ENCODE peak calls at places on chromosome 1, in nine cellular contexts. One of them, this sample, is unnamed.

GRCh38 chr1:93080424-93080823 is 1.3 kb downstream of the MTF2 start:
- DNase-seq in stimulated activated CD8-positive, alpha-beta memory T cell treated with anti-CD3 and anti-CD28 coated beads, Interleukin-12 subunit alpha, Interleukin-12 subunit beta, amount 100 ng/mL, for 4 hours: no peak
- DNase-seq in activated T-helper 1 cell treated with anti-CD3 and anti-CD28 coated beads, Interleukin-2, amount 50 U/mL, for 16 hours: no peak
- DNase-seq in HFF-Myc: peak; percentile 73
- DNase-seq in NCI-H1694 treated with DMSO at 0.1 percent for 48 hours: peak; percentile 78
- DNase-seq in CD8-positive, alpha-beta T cell: no peak
- DNase-seq in activated CD4-positive, alpha-beta T cell treated with anti-CD3 and anti-CD28 coated beads for 24 hours: no peak
- DNase-seq in A549: peak; percentile 64
- DNase-seq in stimulated activated CD4-positive, alpha-beta T cell treated with anti-CD3 and anti-CD28 coated beads, Interleukin-4, amount 100 ng/mL, for 24 hours: no peak
- DNase-seq in this sample: peak; percentile 49

GRCh38 chr1:227729881-227730629 is 5.0 kb downstream of the JMJD4 start:
- DNase-seq in activated CD4-positive, alpha-beta T cell treated with anti-CD3 and anti-CD28 coated beads for 24 hours: no peak
- DNase-seq in A549: peak; percentile 55
- DNase-seq in CD8-positive, alpha-beta T cell: no peak
- DNase-seq in HFF-Myc: peak; percentile 51
- DNase-seq in activated T-helper 1 cell treated with anti-CD3 and anti-CD28 coated beads, Interleukin-2, amount 50 U/mL, for 16 hours: no peak
- DNase-seq in NCI-H1694 treated with DMSO at 0.1 percent for 48 hours: peak; percentile 40
- DNase-seq in stimulated activated CD4-positive, alpha-beta T cell treated with anti-CD3 and anti-CD28 coated beads, Interleukin-4, amount 100 ng/mL, for 24 hours: peak; percentile 46
- DNase-seq in stimulated activated CD8-positive, alpha-beta memory T cell treated with anti-CD3 and anti-CD28 coated beads, Interleukin-12 subunit alpha, Interleukin-12 subunit beta, amount 100 ng/mL, for 4 hours: no peak
- DNase-seq in this sample: peak; percentile 64

GRCh38 chr1:19804786-19805390 is 5.2 kb upstream of the TMCO4 start:
- DNase-seq in activated T-helper 1 cell treated with anti-CD3 and anti-CD28 coated beads, Interleukin-2, amount 50 U/mL, for 16 hours: no peak
- DNase-seq in HFF-Myc: no peak
- DNase-seq in activated CD4-positive, alpha-beta T cell treated with anti-CD3 and anti-CD28 coated beads for 24 hours: no peak
- DNase-seq in NCI-H1694 treated with DMSO at 0.1 percent for 48 hours: no peak
- DNase-seq in stimulated activated CD8-positive, alpha-beta memory T cell treated with anti-CD3 and anti-CD28 coated beads, Interleukin-12 subunit alpha, Interleukin-12 subunit beta, amount 100 ng/mL, for 4 hours: no peak
- DNase-seq in stimulated activated CD4-positive, alpha-beta T cell treated with anti-CD3 and anti-CD28 coated beads, Interleukin-4, amount 100 ng/mL, for 24 hours: no peak
- DNase-seq in A549: peak; percentile 9
- DNase-seq in CD8-positive, alpha-beta T cell: no peak
- DNase-seq in this sample: peak; percentile 76

GRCh38 chr1:150259217-150259616 is 1.6 kb downstream of the CA14 start:
- DNase-seq in stimulated activated CD8-positive, alpha-beta memory T cell treated with anti-CD3 and anti-CD28 coated beads, Interleukin-12 subunit alpha, Interleukin-12 subunit beta, amount 100 ng/mL, for 4 hours: no peak
- DNase-seq in NCI-H1694 treated with DMSO at 0.1 percent for 48 hours: no peak
- DNase-seq in activated CD4-positive, alpha-beta T cell treated with anti-CD3 and anti-CD28 coated beads for 24 hours: no peak
- DNase-seq in activated T-helper 1 cell treated with anti-CD3 and anti-CD28 coated beads, Interleukin-2, amount 50 U/mL, for 16 hours: no peak
- DNase-seq in A549: no peak
- DNase-seq in stimulated activated CD4-positive, alpha-beta T cell treated with anti-CD3 and anti-CD28 coated beads, Interleukin-4, amount 100 ng/mL, for 24 hours: no peak
- DNase-seq in HFF-Myc: no peak
- DNase-seq in CD8-positive, alpha-beta T cell: no peak
- DNase-seq in this sample: no peak

GRCh38 chr1:214901718-214902117 is 180.8 kb upstream of the KCNK2 start:
- DNase-seq in stimulated activated CD4-positive, alpha-beta T cell treated with anti-CD3 and anti-CD28 coated beads, Interleukin-4, amount 100 ng/mL, for 24 hours: no peak
- DNase-seq in HFF-Myc: no peak
- DNase-seq in A549: peak; percentile 15
- DNase-seq in activated T-helper 1 cell treated with anti-CD3 and anti-CD28 coated beads, Interleukin-2, amount 50 U/mL, for 16 hours: no peak
- DNase-seq in NCI-H1694 treated with DMSO at 0.1 percent for 48 hours: no peak
- DNase-seq in stimulated activated CD8-positive, alpha-beta memory T cell treated with anti-CD3 and anti-CD28 coated beads, Interleukin-12 subunit alpha, Interleukin-12 subunit beta, amount 100 ng/mL, for 4 hours: no peak
- DNase-seq in CD8-positive, alpha-beta T cell: no peak
- DNase-seq in activated CD4-positive, alpha-beta T cell treated with anti-CD3 and anti-CD28 coated beads for 24 hours: no peak
- DNase-seq in this sample: peak; percentile 35

GRCh38 chr1:5938068-5938740 is 54.0 kb downstream of the NPHP4 start:
- DNase-seq in NCI-H1694 treated with DMSO at 0.1 percent for 48 hours: no peak
- DNase-seq in stimulated activated CD8-positive, alpha-beta memory T cell treated with anti-CD3 and anti-CD28 coated beads, Interleukin-12 subunit alpha, Interleukin-12 subunit beta, amount 100 ng/mL, for 4 hours: no peak
- DNase-seq in stimulated activated CD4-positive, alpha-beta T cell treated with anti-CD3 and anti-CD28 coated beads, Interleukin-4, amount 100 ng/mL, for 24 hours: no peak
- DNase-seq in HFF-Myc: peak; percentile 14
- DNase-seq in activated T-helper 1 cell treated with anti-CD3 and anti-CD28 coated beads, Interleukin-2, amount 50 U/mL, for 16 hours: no peak
- DNase-seq in A549: no peak
- DNase-seq in activated CD4-positive, alpha-beta T cell treated with anti-CD3 and anti-CD28 coated beads for 24 hours: no peak
- DNase-seq in CD8-positive, alpha-beta T cell: no peak
- DNase-seq in this sample: no peak

GRCh38 chr1:22376976-22377375 is 74.7 kb upstream of the ZBTB40 start:
- DNase-seq in activated T-helper 1 cell treated with anti-CD3 and anti-CD28 coated beads, Interleukin-2, amount 50 U/mL, for 16 hours: no peak
- DNase-seq in stimulated activated CD4-positive, alpha-beta T cell treated with anti-CD3 and anti-CD28 coated beads, Interleukin-4, amount 100 ng/mL, for 24 hours: no peak
- DNase-seq in stimulated activated CD8-positive, alpha-beta memory T cell treated with anti-CD3 and anti-CD28 coated beads, Interleukin-12 subunit alpha, Interleukin-12 subunit beta, amount 100 ng/mL, for 4 hours: no peak
- DNase-seq in NCI-H1694 treated with DMSO at 0.1 percent for 48 hours: no peak
- DNase-seq in A549: no peak
- DNase-seq in HFF-Myc: no peak
- DNase-seq in CD8-positive, alpha-beta T cell: no peak
- DNase-seq in activated CD4-positive, alpha-beta T cell treated with anti-CD3 and anti-CD28 coated beads for 24 hours: no peak
- DNase-seq in this sample: no peak

GRCh38 chr1:85578321-85579295 is 2.0 kb upstream of the CCN1 start:
- DNase-seq in NCI-H1694 treated with DMSO at 0.1 percent for 48 hours: no peak
- DNase-seq in stimulated activated CD4-positive, alpha-beta T cell treated with anti-CD3 and anti-CD28 coated beads, Interleukin-4, amount 100 ng/mL, for 24 hours: no peak
- DNase-seq in A549: peak; percentile 66
- DNase-seq in stimulated activated CD8-positive, alpha-beta memory T cell treated with anti-CD3 and anti-CD28 coated beads, Interleukin-12 subunit alpha, Interleukin-12 subunit beta, amount 100 ng/mL, for 4 hours: no peak
- DNase-seq in HFF-Myc: peak; percentile 95
- DNase-seq in activated CD4-positive, alpha-beta T cell treated with anti-CD3 and anti-CD28 coated beads for 24 hours: no peak
- DNase-seq in activated T-helper 1 cell treated with anti-CD3 and anti-CD28 coated beads, Interleukin-2, amount 50 U/mL, for 16 hours: no peak
- DNase-seq in CD8-positive, alpha-beta T cell: no peak
- DNase-seq in this sample: peak; percentile 31

GRCh38 chr1:6353948-6354658 is 39.5 kb downstream of the ACOT7 start:
- DNase-seq in A549: peak; percentile 30
- DNase-seq in stimulated activated CD4-positive, alpha-beta T cell treated with anti-CD3 and anti-CD28 coated beads, Interleukin-4, amount 100 ng/mL, for 24 hours: no peak
- DNase-seq in CD8-positive, alpha-beta T cell: no peak
- DNase-seq in stimulated activated CD8-positive, alpha-beta memory T cell treated with anti-CD3 and anti-CD28 coated beads, Interleukin-12 subunit alpha, Interleukin-12 subunit beta, amount 100 ng/mL, for 4 hours: no peak
- DNase-seq in HFF-Myc: no peak
- DNase-seq in activated CD4-positive, alpha-beta T cell treated with anti-CD3 and anti-CD28 coated beads for 24 hours: no peak
- DNase-seq in NCI-H1694 treated with DMSO at 0.1 percent for 48 hours: no peak
- DNase-seq in activated T-helper 1 cell treated with anti-CD3 and anti-CD28 coated beads, Interleukin-2, amount 50 U/mL, for 16 hours: no peak
- DNase-seq in this sample: no peak

GRCh38 chr1:17826165-17826488 is 71.0 kb downstream of the ACTL8 start:
- DNase-seq in activated CD4-positive, alpha-beta T cell treated with anti-CD3 and anti-CD28 coated beads for 24 hours: no peak
- DNase-seq in A549: peak; percentile 17
- DNase-seq in stimulated activated CD4-positive, alpha-beta T cell treated with anti-CD3 and anti-CD28 coated beads, Interleukin-4, amount 100 ng/mL, for 24 hours: peak; percentile 8
- DNase-seq in NCI-H1694 treated with DMSO at 0.1 percent for 48 hours: no peak
- DNase-seq in HFF-Myc: no peak
- DNase-seq in stimulated activated CD8-positive, alpha-beta memory T cell treated with anti-CD3 and anti-CD28 coated beads, Interleukin-12 subunit alpha, Interleukin-12 subunit beta, amount 100 ng/mL, for 4 hours: no peak
- DNase-seq in activated T-helper 1 cell treated with anti-CD3 and anti-CD28 coated beads, Interleukin-2, amount 50 U/mL, for 16 hours: no peak
- DNase-seq in CD8-positive, alpha-beta T cell: no peak
- DNase-seq in this sample: no peak

GRCh38 chr1:201966171-201966570 is 10.9 kb downstream of the TIMM17A start:
- DNase-seq in activated T-helper 1 cell treated with anti-CD3 and anti-CD28 coated beads, Interleukin-2, amount 50 U/mL, for 16 hours: no peak
- DNase-seq in stimulated activated CD8-positive, alpha-beta memory T cell treated with anti-CD3 and anti-CD28 coated beads, Interleukin-12 subunit alpha, Interleukin-12 subunit beta, amount 100 ng/mL, for 4 hours: no peak
- DNase-seq in NCI-H1694 treated with DMSO at 0.1 percent for 48 hours: no peak
- DNase-seq in HFF-Myc: no peak
- DNase-seq in CD8-positive, alpha-beta T cell: no peak
- DNase-seq in activated CD4-positive, alpha-beta T cell treated with anti-CD3 and anti-CD28 coated beads for 24 hours: no peak
- DNase-seq in A549: no peak
- DNase-seq in stimulated activated CD4-positive, alpha-beta T cell treated with anti-CD3 and anti-CD28 coated beads, Interleukin-4, amount 100 ng/mL, for 24 hours: no peak
- DNase-seq in this sample: peak; percentile 67

GRCh38 chr1:232421143-232421796 is 208.7 kb downstream of the SIPA1L2 start:
- DNase-seq in stimulated activated CD4-positive, alpha-beta T cell treated with anti-CD3 and anti-CD28 coated beads, Interleukin-4, amount 100 ng/mL, for 24 hours: no peak
- DNase-seq in A549: no peak
- DNase-seq in activated CD4-positive, alpha-beta T cell treated with anti-CD3 and anti-CD28 coated beads for 24 hours: no peak
- DNase-seq in activated T-helper 1 cell treated with anti-CD3 and anti-CD28 coated beads, Interleukin-2, amount 50 U/mL, for 16 hours: no peak
- DNase-seq in NCI-H1694 treated with DMSO at 0.1 percent for 48 hours: no peak
- DNase-seq in HFF-Myc: no peak
- DNase-seq in stimulated activated CD8-positive, alpha-beta memory T cell treated with anti-CD3 and anti-CD28 coated beads, Interleukin-12 subunit alpha, Interleukin-12 subunit beta, amount 100 ng/mL, for 4 hours: no peak
- DNase-seq in CD8-positive, alpha-beta T cell: no peak
- DNase-seq in this sample: no peak

GRCh38 chr1:241615043-241615974 is 24.9 kb downstream of the CHML start:
- DNase-seq in NCI-H1694 treated with DMSO at 0.1 percent for 48 hours: no peak
- DNase-seq in CD8-positive, alpha-beta T cell: no peak
- DNase-seq in HFF-Myc: no peak
- DNase-seq in activated CD4-positive, alpha-beta T cell treated with anti-CD3 and anti-CD28 coated beads for 24 hours: no peak
- DNase-seq in activated T-helper 1 cell treated with anti-CD3 and anti-CD28 coated beads, Interleukin-2, amount 50 U/mL, for 16 hours: no peak
- DNase-seq in stimulated activated CD4-positive, alpha-beta T cell treated with anti-CD3 and anti-CD28 coated beads, Interleukin-4, amount 100 ng/mL, for 24 hours: no peak
- DNase-seq in A549: peak; percentile 90
- DNase-seq in stimulated activated CD8-positive, alpha-beta memory T cell treated with anti-CD3 and anti-CD28 coated beads, Interleukin-12 subunit alpha, Interleukin-12 subunit beta, amount 100 ng/mL, for 4 hours: no peak
- DNase-seq in this sample: peak; percentile 89

GRCh38 chr1:64758233-64758632 is 13.4 kb downstream of the RAVER2 start:
- DNase-seq in HFF-Myc: no peak
- DNase-seq in stimulated activated CD4-positive, alpha-beta T cell treated with anti-CD3 and anti-CD28 coated beads, Interleukin-4, amount 100 ng/mL, for 24 hours: no peak
- DNase-seq in activated T-helper 1 cell treated with anti-CD3 and anti-CD28 coated beads, Interleukin-2, amount 50 U/mL, for 16 hours: no peak
- DNase-seq in NCI-H1694 treated with DMSO at 0.1 percent for 48 hours: no peak
- DNase-seq in activated CD4-positive, alpha-beta T cell treated with anti-CD3 and anti-CD28 coated beads for 24 hours: no peak
- DNase-seq in stimulated activated CD8-positive, alpha-beta memory T cell treated with anti-CD3 and anti-CD28 coated beads, Interleukin-12 subunit alpha, Interleukin-12 subunit beta, amount 100 ng/mL, for 4 hours: no peak
- DNase-seq in CD8-positive, alpha-beta T cell: no peak
- DNase-seq in A549: no peak
- DNase-seq in this sample: no peak

GRCh38 chr1:36115200-36115669 is 9.8 kb downstream of the COL8A2 start:
- DNase-seq in HFF-Myc: peak; percentile 55
- DNase-seq in stimulated activated CD4-positive, alpha-beta T cell treated with anti-CD3 and anti-CD28 coated beads, Interleukin-4, amount 100 ng/mL, for 24 hours: no peak
- DNase-seq in stimulated activated CD8-positive, alpha-beta memory T cell treated with anti-CD3 and anti-CD28 coated beads, Interleukin-12 subunit alpha, Interleukin-12 subunit beta, amount 100 ng/mL, for 4 hours: no peak
- DNase-seq in activated CD4-positive, alpha-beta T cell treated with anti-CD3 and anti-CD28 coated beads for 24 hours: no peak
- DNase-seq in CD8-positive, alpha-beta T cell: no peak
- DNase-seq in NCI-H1694 treated with DMSO at 0.1 percent for 48 hours: peak; percentile 4
- DNase-seq in A549: no peak
- DNase-seq in activated T-helper 1 cell treated with anti-CD3 and anti-CD28 coated beads, Interleukin-2, amount 50 U/mL, for 16 hours: no peak
- DNase-seq in this sample: no peak

GRCh38 chr1:230768903-230769570 is 21.8 kb downstream of the CAPN9 start:
- DNase-seq in stimulated activated CD4-positive, alpha-beta T cell treated with anti-CD3 and anti-CD28 coated beads, Interleukin-4, amount 100 ng/mL, for 24 hours: no peak
- DNase-seq in activated CD4-positive, alpha-beta T cell treated with anti-CD3 and anti-CD28 coated beads for 24 hours: no peak
- DNase-seq in activated T-helper 1 cell treated with anti-CD3 and anti-CD28 coated beads, Interleukin-2, amount 50 U/mL, for 16 hours: no peak
- DNase-seq in NCI-H1694 treated with DMSO at 0.1 percent for 48 hours: no peak
- DNase-seq in HFF-Myc: peak; percentile 40
- DNase-seq in stimulated activated CD8-positive, alpha-beta memory T cell treated with anti-CD3 and anti-CD28 coated beads, Interleukin-12 subunit alpha, Interleukin-12 subunit beta, amount 100 ng/mL, for 4 hours: no peak
- DNase-seq in CD8-positive, alpha-beta T cell: no peak
- DNase-seq in A549: no peak
- DNase-seq in this sample: no peak

GRCh38 chr1:222171005-222171404 is 376.9 kb downstream of the HHIPL2 start:
- DNase-seq in stimulated activated CD8-positive, alpha-beta memory T cell treated with anti-CD3 and anti-CD28 coated beads, Interleukin-12 subunit alpha, Interleukin-12 subunit beta, amount 100 ng/mL, for 4 hours: no peak
- DNase-seq in NCI-H1694 treated with DMSO at 0.1 percent for 48 hours: peak; percentile 68
- DNase-seq in A549: peak; percentile 40
- DNase-seq in activated T-helper 1 cell treated with anti-CD3 and anti-CD28 coated beads, Interleukin-2, amount 50 U/mL, for 16 hours: no peak
- DNase-seq in CD8-positive, alpha-beta T cell: no peak
- DNase-seq in activated CD4-positive, alpha-beta T cell treated with anti-CD3 and anti-CD28 coated beads for 24 hours: no peak
- DNase-seq in HFF-Myc: no peak
- DNase-seq in stimulated activated CD4-positive, alpha-beta T cell treated with anti-CD3 and anti-CD28 coated beads, Interleukin-4, amount 100 ng/mL, for 24 hours: no peak
- DNase-seq in this sample: peak; percentile 29

GRCh38 chr1:53132176-53132575 is 10.3 kb downstream of the SLC1A7 start:
- DNase-seq in activated T-helper 1 cell treated with anti-CD3 and anti-CD28 coated beads, Interleukin-2, amount 50 U/mL, for 16 hours: no peak
- DNase-seq in NCI-H1694 treated with DMSO at 0.1 percent for 48 hours: no peak
- DNase-seq in CD8-positive, alpha-beta T cell: no peak
- DNase-seq in A549: no peak
- DNase-seq in activated CD4-positive, alpha-beta T cell treated with anti-CD3 and anti-CD28 coated beads for 24 hours: no peak
- DNase-seq in stimulated activated CD8-positive, alpha-beta memory T cell treated with anti-CD3 and anti-CD28 coated beads, Interleukin-12 subunit alpha, Interleukin-12 subunit beta, amount 100 ng/mL, for 4 hours: no peak
- DNase-seq in HFF-Myc: no peak
- DNase-seq in stimulated activated CD4-positive, alpha-beta T cell treated with anti-CD3 and anti-CD28 coated beads, Interleukin-4, amount 100 ng/mL, for 24 hours: no peak
- DNase-seq in this sample: no peak

This sample was measured in Caki2.